ENCODE peak calls at places on chromosomes 3 and 15, in eight cellular contexts. One of them, this sample, is unnamed.

GRCh38 chr3:187281191-187281714 is 10.3 kb downstream of the MASP1 start:
- DNase-seq in heart right ventricle: no peak
- DNase-seq in effector memory CD4-positive, alpha-beta T cell: no peak
- DNase-seq in HCT116: no peak
- DNase-seq in dorsolateral prefrontal cortex: no peak
- DNase-seq in fibroblast of lung: peak; percentile 53
- DNase-seq in neuronal stem cell: no peak
- DNase-seq in mucosa of descending colon: no peak
- DNase-seq in this sample: no peak

GRCh38 chr15:39453500-39454073 is 127.3 kb upstream of the THBS1 start:
- DNase-seq in fibroblast of lung: no peak
- DNase-seq in mucosa of descending colon: peak; percentile 27
- DNase-seq in dorsolateral prefrontal cortex: no peak
- DNase-seq in heart right ventricle: no peak
- DNase-seq in HCT116: no peak
- DNase-seq in effector memory CD4-positive, alpha-beta T cell: no peak
- DNase-seq in neuronal stem cell: no peak
- DNase-seq in this sample: no peak

GRCh38 chr3:18079739-18080138 is 337.3 kb upstream of the TBC1D5 start:
- DNase-seq in dorsolateral prefrontal cortex: no peak
- DNase-seq in effector memory CD4-positive, alpha-beta T cell: no peak
- DNase-seq in heart right ventricle: no peak
- DNase-seq in mucosa of descending colon: no peak
- DNase-seq in HCT116: peak; percentile 69
- DNase-seq in neuronal stem cell: no peak
- DNase-seq in fibroblast of lung: peak; percentile 46
- DNase-seq in this sample: no peak

GRCh38 chr3:117853923-117854322 is 1144.3 kb downstream of the TUSC7 start:
- DNase-seq in dorsolateral prefrontal cortex: no peak
- DNase-seq in heart right ventricle: no peak
- DNase-seq in fibroblast of lung: peak; percentile 88
- DNase-seq in HCT116: no peak
- DNase-seq in neuronal stem cell: no peak
- DNase-seq in mucosa of descending colon: no peak
- DNase-seq in effector memory CD4-positive, alpha-beta T cell: no peak
- DNase-seq in this sample: peak; percentile 61

GRCh38 chr3:184040010-184040409 is 8.5 kb downstream of the HTR3D start:
- DNase-seq in mucosa of descending colon: peak; percentile 3
- DNase-seq in heart right ventricle: no peak
- DNase-seq in HCT116: peak; percentile 26
- DNase-seq in dorsolateral prefrontal cortex: no peak
- DNase-seq in effector memory CD4-positive, alpha-beta T cell: no peak
- DNase-seq in fibroblast of lung: no peak
- DNase-seq in neuronal stem cell: no peak
- DNase-seq in this sample: no peak

GRCh38 chr15:58423858-58424608 is 7.8 kb upstream of the LIPC start:
- DNase-seq in fibroblast of lung: peak; percentile 34
- DNase-seq in heart right ventricle: no peak
- DNase-seq in dorsolateral prefrontal cortex: no peak
- DNase-seq in effector memory CD4-positive, alpha-beta T cell: no peak
- DNase-seq in HCT116: no peak
- DNase-seq in neuronal stem cell: no peak
- DNase-seq in mucosa of descending colon: no peak
- DNase-seq in this sample: no peak

GRCh38 chr15:41827880-41828746 is at the start of gene JMJD7:
- DNase-seq in HCT116: peak; percentile 51
- DNase-seq in fibroblast of lung: peak; percentile 77
- DNase-seq in effector memory CD4-positive, alpha-beta T cell: peak; percentile 87
- DNase-seq in heart right ventricle: peak; percentile 96
- DNase-seq in mucosa of descending colon: peak; percentile 98
- DNase-seq in dorsolateral prefrontal cortex: peak; percentile 84
- DNase-seq in neuronal stem cell: peak; percentile 85
- DNase-seq in this sample: peak; percentile 29

GRCh38 chr3:71063768-71064287 is 519.7 kb downstream of the FOXP1 start:
- DNase-seq in dorsolateral prefrontal cortex: peak; percentile 41
- DNase-seq in heart right ventricle: peak; percentile 49
- DNase-seq in effector memory CD4-positive, alpha-beta T cell: no peak
- DNase-seq in mucosa of descending colon: peak; percentile 52
- DNase-seq in neuronal stem cell: peak; percentile 33
- DNase-seq in HCT116: no peak
- DNase-seq in fibroblast of lung: peak; percentile 53
- DNase-seq in this sample: no peak

GRCh38 chr3:20160230-20160629 is 25.8 kb downstream of the SGO1 start:
- DNase-seq in mucosa of descending colon: no peak
- DNase-seq in dorsolateral prefrontal cortex: no peak
- DNase-seq in effector memory CD4-positive, alpha-beta T cell: no peak
- DNase-seq in fibroblast of lung: no peak
- DNase-seq in heart right ventricle: no peak
- DNase-seq in neuronal stem cell: no peak
- DNase-seq in HCT116: no peak
- DNase-seq in this sample: no peak

GRCh38 chr3:48125026-48125704 is 63.1 kb downstream of the CDC25A start:
- DNase-seq in neuronal stem cell: no peak
- DNase-seq in effector memory CD4-positive, alpha-beta T cell: no peak
- DNase-seq in mucosa of descending colon: no peak
- DNase-seq in HCT116: no peak
- DNase-seq in dorsolateral prefrontal cortex: no peak
- DNase-seq in fibroblast of lung: peak; percentile 95
- DNase-seq in heart right ventricle: no peak
- DNase-seq in this sample: no peak

GRCh38 chr3:187291001-187291511 is 481 bp downstream of the MASP1 start:
- DNase-seq in fibroblast of lung: peak; percentile 50
- DNase-seq in effector memory CD4-positive, alpha-beta T cell: no peak
- DNase-seq in dorsolateral prefrontal cortex: no peak
- DNase-seq in mucosa of descending colon: no peak
- DNase-seq in heart right ventricle: peak; percentile 17
- DNase-seq in HCT116: no peak
- DNase-seq in neuronal stem cell: no peak
- DNase-seq in this sample: no peak

GRCh38 chr3:124928333-124929202 is 6.0 kb downstream of the MUC13 start:
- DNase-seq in heart right ventricle: peak; percentile 68
- DNase-seq in mucosa of descending colon: peak; percentile 91
- DNase-seq in HCT116: peak; percentile 60
- DNase-seq in neuronal stem cell: peak; percentile 54
- DNase-seq in fibroblast of lung: peak; percentile 61
- DNase-seq in dorsolateral prefrontal cortex: peak; percentile 57
- DNase-seq in effector memory CD4-positive, alpha-beta T cell: peak; percentile 8
- DNase-seq in this sample: peak; percentile 16

GRCh38 chr3:65888980-65889706 is 149.6 kb downstream of the MAGI1 start:
- DNase-seq in fibroblast of lung: peak; percentile 98
- DNase-seq in heart right ventricle: peak; percentile 14
- DNase-seq in effector memory CD4-positive, alpha-beta T cell: no peak
- DNase-seq in neuronal stem cell: no peak
- DNase-seq in HCT116: peak; percentile 13
- DNase-seq in dorsolateral prefrontal cortex: no peak
- DNase-seq in mucosa of descending colon: no peak
- DNase-seq in this sample: peak; percentile 80

GRCh38 chr3:88807471-88808090 is 299.8 kb upstream of the EPHA3 start:
- DNase-seq in neuronal stem cell: no peak
- DNase-seq in dorsolateral prefrontal cortex: no peak
- DNase-seq in HCT116: no peak
- DNase-seq in heart right ventricle: no peak
- DNase-seq in mucosa of descending colon: no peak
- DNase-seq in fibroblast of lung: peak; percentile 84
- DNase-seq in effector memory CD4-positive, alpha-beta T cell: no peak
- DNase-seq in this sample: peak; percentile 70

GRCh38 chr15:89783111-89783860 is 7.2 kb downstream of the MESP2 start:
- DNase-seq in fibroblast of lung: peak; percentile 70
- DNase-seq in heart right ventricle: no peak
- DNase-seq in neuronal stem cell: no peak
- DNase-seq in HCT116: no peak
- DNase-seq in dorsolateral prefrontal cortex: no peak
- DNase-seq in effector memory CD4-positive, alpha-beta T cell: no peak
- DNase-seq in mucosa of descending colon: peak; percentile 46
- DNase-seq in this sample: no peak

DNA sequence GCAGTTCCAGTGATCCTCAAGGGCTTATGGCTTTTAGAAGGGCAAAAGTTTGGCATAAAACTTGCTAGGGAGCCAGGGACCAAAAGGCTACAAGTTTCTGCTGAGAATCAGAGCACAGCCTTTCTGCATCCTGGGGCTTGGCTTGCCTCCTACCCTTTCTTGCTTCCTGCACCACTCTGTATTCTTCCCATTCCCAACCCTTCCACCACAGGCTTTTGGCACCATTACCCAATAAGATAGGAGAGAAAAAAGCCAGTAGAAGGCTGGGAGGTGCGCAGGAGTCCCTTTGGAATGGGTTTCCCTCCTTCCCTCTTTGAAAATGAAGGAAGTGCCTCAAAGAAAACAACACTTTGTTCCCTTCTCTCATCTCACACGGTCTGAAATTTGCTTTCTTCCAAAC is 268.6 kb downstream of the PDCD6IP start:
- DNase-seq in effector memory CD4-positive, alpha-beta T cell: no peak
- DNase-seq in mucosa of descending colon: no peak
- DNase-seq in heart right ventricle: no peak
- DNase-seq in HCT116: no peak
- DNase-seq in fibroblast of lung: no peak
- DNase-seq in neuronal stem cell: no peak
- DNase-seq in dorsolateral prefrontal cortex: no peak
- DNase-seq in this sample: no peak
- H3K4me3 ChIP-seq in effector memory CD4-positive, alpha-beta T cell: no peak overlapping the region
- H3K4me3 ChIP-seq in mucosa of descending colon: no peak overlapping the region
- H3K4me3 ChIP-seq in heart right ventricle: no peak overlapping the region
- H3K4me3 ChIP-seq in HCT116: no peak overlapping the region
- H3K4me3 ChIP-seq in fibroblast of lung: no peak overlapping the region
- H3K4me3 ChIP-seq in neuronal stem cell: no peak overlapping the region
- H3K4me3 ChIP-seq in dorsolateral prefrontal cortex: no peak overlapping the region
- H3K4me3 ChIP-seq in this sample: no peak overlapping the region

GRCh38 chr3:44021646-44022594 is 219.8 kb upstream of the TOPAZ1 start:
- DNase-seq in fibroblast of lung: peak; percentile 22
- DNase-seq in effector memory CD4-positive, alpha-beta T cell: no peak
- DNase-seq in HCT116: no peak
- DNase-seq in heart right ventricle: no peak
- DNase-seq in dorsolateral prefrontal cortex: no peak
- DNase-seq in neuronal stem cell: no peak
- DNase-seq in mucosa of descending colon: no peak
- DNase-seq in this sample: no peak
- H3K4me3 ChIP-seq in fibroblast of lung: peak overlapping the region; percentile 54
- H3K4me3 ChIP-seq in effector memory CD4-positive, alpha-beta T cell: no peak overlapping the region
- H3K4me3 ChIP-seq in HCT116: no peak overlapping the region
- H3K4me3 ChIP-seq in heart right ventricle: no peak overlapping the region
- H3K4me3 ChIP-seq in dorsolateral prefrontal cortex: peak overlapping the region; percentile 60
- H3K4me3 ChIP-seq in neuronal stem cell: no peak overlapping the region
- H3K4me3 ChIP-seq in mucosa of descending colon: no peak overlapping the region
- H3K4me3 ChIP-seq in this sample: peak overlapping the region; percentile 44

GRCh38 chr3:62366093-62366419 is 7.3 kb downstream of the FEZF2 start:
- DNase-seq in mucosa of descending colon: no peak
- DNase-seq in HCT116: no peak
- DNase-seq in heart right ventricle: no peak
- DNase-seq in neuronal stem cell: no peak
- DNase-seq in dorsolateral prefrontal cortex: no peak
- DNase-seq in fibroblast of lung: no peak
- DNase-seq in effector memory CD4-positive, alpha-beta T cell: no peak
- DNase-seq in this sample: no peak

GRCh38 chr3:62369476-62369743 is 3.9 kb downstream of the FEZF2 start:
- DNase-seq in neuronal stem cell: no peak
- DNase-seq in HCT116: no peak
- DNase-seq in mucosa of descending colon: no peak
- DNase-seq in heart right ventricle: no peak
- DNase-seq in fibroblast of lung: no peak
- DNase-seq in effector memory CD4-positive, alpha-beta T cell: no peak
- DNase-seq in dorsolateral prefrontal cortex: no peak
- DNase-seq in this sample: no peak

GRCh38 chr3:62370112-62371031 is 3.0 kb downstream of the FEZF2 start:
- DNase-seq in effector memory CD4-positive, alpha-beta T cell: no peak
- DNase-seq in neuronal stem cell: no peak
- DNase-seq in dorsolateral prefrontal cortex: no peak
- DNase-seq in HCT116: no peak
- DNase-seq in heart right ventricle: no peak
- DNase-seq in mucosa of descending colon: no peak
- DNase-seq in fibroblast of lung: no peak
- DNase-seq in this sample: no peak

GRCh38 chr3:62368705-62369475 is 4.5 kb downstream of the FEZF2 start:
- DNase-seq in fibroblast of lung: no peak
- DNase-seq in effector memory CD4-positive, alpha-beta T cell: no peak
- DNase-seq in neuronal stem cell: no peak
- DNase-seq in heart right ventricle: no peak
- DNase-seq in HCT116: no peak
- DNase-seq in mucosa of descending colon: peak; percentile 5
- DNase-seq in dorsolateral prefrontal cortex: no peak
- DNase-seq in this sample: no peak

GRCh38 chr3:62367735-62368704 is 5.3 kb downstream of the FEZF2 start:
- DNase-seq in heart right ventricle: no peak
- DNase-seq in fibroblast of lung: no peak
- DNase-seq in mucosa of descending colon: no peak
- DNase-seq in HCT116: no peak
- DNase-seq in dorsolateral prefrontal cortex: no peak
- DNase-seq in effector memory CD4-positive, alpha-beta T cell: no peak
- DNase-seq in neuronal stem cell: no peak
- DNase-seq in this sample: no peak
- H3K4me3 ChIP-seq in heart right ventricle: no peak overlapping the region
- H3K4me3 ChIP-seq in fibroblast of lung: no peak overlapping the region
- H3K4me3 ChIP-seq in mucosa of descending colon: no peak overlapping the region
- H3K4me3 ChIP-seq in HCT116: no peak overlapping the region
- H3K4me3 ChIP-seq in dorsolateral prefrontal cortex: peak overlapping the region; percentile 16
- H3K4me3 ChIP-seq in effector memory CD4-positive, alpha-beta T cell: no peak overlapping the region
- H3K4me3 ChIP-seq in neuronal stem cell: no peak overlapping the region
- H3K4me3 ChIP-seq in this sample: no peak overlapping the region

GRCh38 chr15:73928971-73929627 is 2.8 kb downstream of the LOXL1 start:
- DNase-seq in HCT116: no peak
- DNase-seq in mucosa of descending colon: no peak
- DNase-seq in dorsolateral prefrontal cortex: no peak
- DNase-seq in heart right ventricle: no peak
- DNase-seq in fibroblast of lung: no peak
- DNase-seq in neuronal stem cell: no peak
- DNase-seq in effector memory CD4-positive, alpha-beta T cell: no peak
- DNase-seq in this sample: no peak

GRCh38 chr15:73927476-73928240 is 1.4 kb downstream of the LOXL1 start:
- DNase-seq in fibroblast of lung: peak; percentile 53
- DNase-seq in neuronal stem cell: no peak
- DNase-seq in mucosa of descending colon: peak; percentile 73
- DNase-seq in dorsolateral prefrontal cortex: no peak
- DNase-seq in heart right ventricle: no peak
- DNase-seq in HCT116: peak; percentile 15
- DNase-seq in effector memory CD4-positive, alpha-beta T cell: peak; percentile 66
- DNase-seq in this sample: no peak

GRCh38 chr15:73926191-73927002 is at the start of gene LOXL1:
- DNase-seq in heart right ventricle: peak; percentile 70
- DNase-seq in fibroblast of lung: peak; percentile 95
- DNase-seq in dorsolateral prefrontal cortex: no peak
- DNase-seq in mucosa of descending colon: peak; percentile 55
- DNase-seq in neuronal stem cell: peak; percentile 64
- DNase-seq in HCT116: peak; percentile 19
- DNase-seq in effector memory CD4-positive, alpha-beta T cell: no peak
- DNase-seq in this sample: peak; percentile 61

GRCh38 chr15:73927003-73927475 is 777 bp downstream of the LOXL1 start:
- DNase-seq in effector memory CD4-positive, alpha-beta T cell: peak; percentile 28
- DNase-seq in mucosa of descending colon: peak; percentile 46
- DNase-seq in heart right ventricle: peak; percentile 56
- DNase-seq in HCT116: peak; percentile 6
- DNase-seq in neuronal stem cell: no peak
- DNase-seq in fibroblast of lung: no peak
- DNase-seq in dorsolateral prefrontal cortex: no peak
- DNase-seq in this sample: no peak

DNA sequence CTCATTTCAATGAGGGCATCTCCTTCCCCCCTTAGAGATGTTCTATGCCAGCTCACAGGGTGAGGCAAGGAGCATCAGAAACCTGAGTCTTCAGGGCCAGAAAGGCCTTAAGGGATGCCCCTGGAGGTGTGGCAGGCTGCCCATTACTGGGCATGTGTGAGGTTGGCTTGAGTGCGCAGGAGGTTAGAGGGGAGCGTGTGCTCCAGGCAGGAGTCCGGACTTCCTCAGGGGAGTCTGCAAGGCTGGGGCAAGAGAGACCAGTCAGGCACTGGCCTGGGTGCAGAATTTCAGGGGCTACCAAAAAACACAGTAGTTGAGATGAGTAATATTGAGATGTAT is 1.9 kb downstream of the LOXL1 start:
- DNase-seq in HCT116: no peak
- DNase-seq in dorsolateral prefrontal cortex: no peak
- DNase-seq in neuronal stem cell: no peak
- DNase-seq in mucosa of descending colon: no peak
- DNase-seq in heart right ventricle: no peak
- DNase-seq in fibroblast of lung: no peak
- DNase-seq in effector memory CD4-positive, alpha-beta T cell: no peak
- DNase-seq in this sample: no peak
- H3K4me3 ChIP-seq in HCT116: peak overlapping the region; percentile 57
- H3K4me3 ChIP-seq in dorsolateral prefrontal cortex: no peak overlapping the region
- H3K4me3 ChIP-seq in neuronal stem cell: peak overlapping the region; percentile 82
- H3K4me3 ChIP-seq in mucosa of descending colon: no peak overlapping the region
- H3K4me3 ChIP-seq in heart right ventricle: peak overlapping the region; percentile 51
- H3K4me3 ChIP-seq in fibroblast of lung: peak overlapping the region; percentile 83
- H3K4me3 ChIP-seq in effector memory CD4-positive, alpha-beta T cell: peak overlapping the region; percentile 66
- H3K4me3 ChIP-seq in this sample: peak overlapping the region; percentile 61

This sample was measured in kidney epithelial cell.